ENCODE peak calls at places on chromosome 15, in five cellular contexts. One of them, this sample, is unnamed.
A peak's percentile ranks its signal among the peaks of the same experiment; 100 is the strongest.

GRCh38 chr15:41285285-41285684 is 47.1 kb downstream of the OIP5 start:
- DNase-seq in CD4-positive, alpha-beta T cell: no peak
- DNase-seq in GM10248: no peak
- DNase-seq in Calu3: no peak
- DNase-seq in cardiac fibroblast: no peak
- DNase-seq in this sample: no peak

GRCh38 chr15:35254052-35254451 is 169.0 kb upstream of the NANOGP8 start:
- DNase-seq in CD4-positive, alpha-beta T cell: no peak
- DNase-seq in GM10248: no peak
- DNase-seq in Calu3: no peak
- DNase-seq in cardiac fibroblast: no peak
- DNase-seq in this sample: no peak

GRCh38 chr15:62853833-62854210 is 188.7 kb upstream of the TPM1 start:
- DNase-seq in CD4-positive, alpha-beta T cell: no peak
- DNase-seq in GM10248: no peak
- DNase-seq in Calu3: no peak
- DNase-seq in cardiac fibroblast: no peak
- DNase-seq in this sample: no peak

GRCh38 chr15:82140859-82141258 is 95.0 kb upstream of the MEX3B start:
- DNase-seq in CD4-positive, alpha-beta T cell: no peak
- DNase-seq in GM10248: no peak
- DNase-seq in Calu3: peak; percentile 54
- DNase-seq in cardiac fibroblast: no peak
- DNase-seq in this sample: no peak

GRCh38 chr15:77178421-77178820 is 107.5 kb upstream of the TSPAN3 start:
- DNase-seq in CD4-positive, alpha-beta T cell: no peak
- DNase-seq in GM10248: no peak
- DNase-seq in Calu3: no peak
- DNase-seq in cardiac fibroblast: no peak
- DNase-seq in this sample: no peak

GRCh38 chr15:77118787-77119410 is 48.0 kb upstream of the TSPAN3 start:
- DNase-seq in CD4-positive, alpha-beta T cell: no peak
- DNase-seq in GM10248: peak; percentile 60
- DNase-seq in Calu3: peak; percentile 51
- DNase-seq in cardiac fibroblast: peak; percentile 86
- DNase-seq in this sample: peak; percentile 59

GRCh38 chr15:100355342-100355741 is 13.6 kb upstream of the ADAMTS17 start:
- DNase-seq in CD4-positive, alpha-beta T cell: no peak
- DNase-seq in GM10248: no peak
- DNase-seq in Calu3: no peak
- DNase-seq in cardiac fibroblast: no peak
- DNase-seq in this sample: no peak

GRCh38 chr15:94135748-94136147 is 95.6 kb upstream of the MCTP2 start:
- DNase-seq in CD4-positive, alpha-beta T cell: no peak
- DNase-seq in GM10248: no peak
- DNase-seq in Calu3: no peak
- DNase-seq in cardiac fibroblast: no peak
- DNase-seq in this sample: no peak

GRCh38 chr15:92668086-92668485 is 12.5 kb upstream of the FAM174B start:
- DNase-seq in CD4-positive, alpha-beta T cell: no peak
- DNase-seq in GM10248: no peak
- DNase-seq in Calu3: no peak
- DNase-seq in cardiac fibroblast: no peak
- DNase-seq in this sample: no peak

GRCh38 chr15:64883997-64884511 is 27.6 kb upstream of the ANKDD1A start:
- DNase-seq in CD4-positive, alpha-beta T cell: peak; percentile 55
- DNase-seq in GM10248: peak; percentile 70
- DNase-seq in Calu3: peak; percentile 63
- DNase-seq in cardiac fibroblast: peak; percentile 96
- DNase-seq in this sample: no peak

GRCh38 chr15:81106560-81106959 is 27.5 kb upstream of the CFAP161 start:
- DNase-seq in CD4-positive, alpha-beta T cell: peak; percentile 14
- DNase-seq in GM10248: peak; percentile 72
- DNase-seq in Calu3: peak; percentile 62
- DNase-seq in cardiac fibroblast: peak; percentile 90
- DNase-seq in this sample: peak; percentile 59

GRCh38 chr15:92525758-92526245 is 129.8 kb downstream of the FAM174B start:
- DNase-seq in CD4-positive, alpha-beta T cell: no peak
- DNase-seq in GM10248: no peak
- DNase-seq in Calu3: no peak
- DNase-seq in cardiac fibroblast: no peak
- DNase-seq in this sample: no peak

GRCh38 chr15:80732818-80733217 is 37.7 kb downstream of the ABHD17C start:
- DNase-seq in CD4-positive, alpha-beta T cell: no peak
- DNase-seq in GM10248: no peak
- DNase-seq in Calu3: no peak
- DNase-seq in cardiac fibroblast: no peak
- DNase-seq in this sample: no peak

GRCh38 chr15:48556159-48556897 is 89.2 kb downstream of the FBN1 start:
- DNase-seq in CD4-positive, alpha-beta T cell: no peak
- DNase-seq in GM10248: no peak
- DNase-seq in Calu3: no peak
- DNase-seq in cardiac fibroblast: no peak
- DNase-seq in this sample: no peak

GRCh38 chr15:63503739-63504246 is 600 bp upstream of the USP3 start:
- DNase-seq in CD4-positive, alpha-beta T cell: peak; percentile 73
- DNase-seq in GM10248: peak; percentile 48
- DNase-seq in Calu3: peak; percentile 66
- DNase-seq in cardiac fibroblast: peak; percentile 91
- DNase-seq in this sample: no peak

GRCh38 chr15:88258021-88258641 is 1.6 kb upstream of the NTRK3 start:
- DNase-seq in CD4-positive, alpha-beta T cell: no peak
- DNase-seq in GM10248: no peak
- DNase-seq in Calu3: no peak
- DNase-seq in cardiac fibroblast: no peak
- DNase-seq in this sample: no peak

GRCh38 chr15:38398134-38398533 is 55.8 kb upstream of the FAM98B start:
- DNase-seq in CD4-positive, alpha-beta T cell: no peak
- DNase-seq in GM10248: no peak
- DNase-seq in Calu3: peak; percentile 2
- DNase-seq in cardiac fibroblast: peak; percentile 97
- DNase-seq in this sample: peak; percentile 43

GRCh38 chr15:40421246-40422157 is 15.9 kb downstream of the IVD start:
- DNase-seq in CD4-positive, alpha-beta T cell: peak; percentile 80
- DNase-seq in GM10248: peak; percentile 91
- DNase-seq in Calu3: peak; percentile 78
- DNase-seq in cardiac fibroblast: peak; percentile 75
- DNase-seq in this sample: no peak

GRCh38 chr15:68731318-68731897 is 89.3 kb downstream of the ANP32A start:
- DNase-seq in CD4-positive, alpha-beta T cell: no peak
- DNase-seq in GM10248: no peak
- DNase-seq in Calu3: no peak
- DNase-seq in cardiac fibroblast: no peak
- DNase-seq in this sample: no peak

GRCh38 chr15:57037548-57037947 is 119.1 kb downstream of the TCF12 start:
- DNase-seq in CD4-positive, alpha-beta T cell: no peak
- DNase-seq in GM10248: peak; percentile 16
- DNase-seq in Calu3: no peak
- DNase-seq in cardiac fibroblast: no peak
- DNase-seq in this sample: no peak

GRCh38 chr15:39979606-39980005 is 45.7 kb downstream of the EIF2AK4 start:
- DNase-seq in CD4-positive, alpha-beta T cell: no peak
- DNase-seq in GM10248: no peak
- DNase-seq in Calu3: no peak
- DNase-seq in cardiac fibroblast: no peak
- DNase-seq in this sample: no peak

GRCh38 chr15:38072507-38073277 is 138.3 kb downstream of the TMCO5A start:
- DNase-seq in CD4-positive, alpha-beta T cell: no peak
- DNase-seq in GM10248: peak; percentile 47
- DNase-seq in Calu3: peak; percentile 72
- DNase-seq in cardiac fibroblast: peak; percentile 86
- DNase-seq in this sample: peak; percentile 39

GRCh38 chr15:82958638-82959037 is 6.1 kb upstream of the HOMER2 start:
- DNase-seq in CD4-positive, alpha-beta T cell: no peak
- DNase-seq in GM10248: no peak
- DNase-seq in Calu3: no peak
- DNase-seq in cardiac fibroblast: no peak
- DNase-seq in this sample: no peak

GRCh38 chr15:90063733-90064247 is 38.5 kb downstream of the IDH2 start:
- DNase-seq in CD4-positive, alpha-beta T cell: no peak
- DNase-seq in GM10248: no peak
- DNase-seq in Calu3: no peak
- DNase-seq in cardiac fibroblast: no peak
- DNase-seq in this sample: no peak

DNA sequence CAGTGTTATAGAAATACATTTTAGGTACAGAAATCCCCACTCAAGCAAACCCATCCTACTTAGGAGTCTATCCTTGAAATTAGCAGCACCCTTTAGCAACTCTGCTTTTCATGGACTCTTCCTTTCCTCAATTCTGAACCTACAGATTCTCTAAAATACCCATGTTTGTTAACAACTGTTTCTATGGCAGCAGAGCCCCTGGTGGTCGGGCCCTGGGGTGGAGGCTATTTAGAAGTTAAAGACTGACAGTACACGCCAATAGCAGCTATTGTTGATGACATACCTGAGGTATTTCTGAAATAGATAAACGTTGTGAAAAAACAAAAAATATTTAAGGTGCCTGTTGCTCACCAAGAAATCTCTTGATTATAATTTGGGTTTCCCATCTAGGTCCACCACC is 23.4 kb upstream of the NRG4 start:
- DNase-seq in CD4-positive, alpha-beta T cell: no peak
- DNase-seq in GM10248: no peak
- DNase-seq in Calu3: no peak
- DNase-seq in cardiac fibroblast: no peak
- DNase-seq in this sample: no peak
- TF ChIP-seq CTCF in CD4-positive, alpha-beta T cell: no peak
- TF ChIP-seq CTCF in GM10248: no peak
- TF ChIP-seq CTCF in Calu3: no peak
- TF ChIP-seq CTCF in cardiac fibroblast: no peak
- TF ChIP-seq CTCF in this sample: no peak

GRCh38 chr15:78950343-78950742 is 5.5 kb upstream of the CTSH start:
- DNase-seq in CD4-positive, alpha-beta T cell: no peak
- DNase-seq in GM10248: no peak
- DNase-seq in Calu3: no peak
- DNase-seq in cardiac fibroblast: no peak
- DNase-seq in this sample: no peak

GRCh38 chr15:78947506-78947905 is 2.7 kb upstream of the CTSH start:
- DNase-seq in CD4-positive, alpha-beta T cell: no peak
- DNase-seq in GM10248: no peak
- DNase-seq in Calu3: no peak
- DNase-seq in cardiac fibroblast: no peak
- DNase-seq in this sample: no peak

GRCh38 chr15:78949461-78949860 is 4.6 kb upstream of the CTSH start:
- DNase-seq in CD4-positive, alpha-beta T cell: no peak
- DNase-seq in GM10248: no peak
- DNase-seq in Calu3: peak; percentile 21
- DNase-seq in cardiac fibroblast: no peak
- DNase-seq in this sample: no peak

GRCh38 chr15:78951841-78952238 is 7.0 kb upstream of the CTSH start:
- DNase-seq in CD4-positive, alpha-beta T cell: no peak
- DNase-seq in GM10248: no peak
- DNase-seq in Calu3: peak; percentile 64
- DNase-seq in cardiac fibroblast: peak; percentile 27
- DNase-seq in this sample: no peak

DNA sequence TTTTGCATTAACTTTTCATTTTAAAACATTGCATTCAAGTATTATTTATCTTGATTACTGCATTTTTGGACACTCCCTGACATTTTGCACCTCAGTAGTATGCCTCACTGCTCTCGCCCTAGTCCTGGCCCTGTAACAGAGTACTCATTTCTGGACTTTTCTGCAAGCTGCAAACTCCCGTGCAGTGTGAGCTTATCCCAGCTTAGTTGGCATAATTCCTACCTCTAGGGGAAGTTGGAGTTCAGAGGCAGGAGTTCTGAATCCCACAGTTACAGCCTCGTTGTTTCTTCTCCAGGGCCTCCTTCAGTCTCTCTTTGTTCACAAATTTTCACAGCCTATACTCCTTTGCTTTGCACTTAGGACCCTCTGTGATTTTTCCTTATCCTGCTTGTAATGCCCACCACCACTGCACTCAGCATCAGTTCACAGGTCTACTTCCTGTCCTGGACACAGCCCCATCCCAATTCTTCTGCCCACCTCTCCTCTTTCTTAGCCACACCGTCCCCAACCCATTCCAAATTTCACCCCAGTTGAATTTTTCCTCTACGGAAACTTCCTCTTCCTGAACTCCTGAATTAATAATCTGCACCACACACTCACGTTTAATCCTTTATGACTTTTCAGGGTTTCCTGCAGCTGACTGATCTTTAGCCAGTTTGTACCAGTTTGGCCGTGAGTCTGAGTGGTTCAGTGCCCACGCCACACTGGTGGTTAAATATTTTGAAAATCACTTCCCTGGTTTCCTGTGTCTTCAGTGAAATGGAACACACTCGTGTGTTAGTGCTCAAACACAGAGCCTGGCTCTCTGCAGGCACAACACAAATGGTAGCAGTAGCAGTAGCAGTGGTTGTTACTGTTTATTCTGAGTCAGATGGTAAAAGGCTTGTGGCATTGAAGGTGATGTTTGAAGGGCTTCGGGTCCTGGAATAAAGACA is 6.3 kb upstream of the CTSH start:
- DNase-seq in CD4-positive, alpha-beta T cell: no peak
- DNase-seq in GM10248: no peak
- DNase-seq in Calu3: no peak
- DNase-seq in cardiac fibroblast: no peak
- DNase-seq in this sample: no peak
- TF ChIP-seq CTCF in CD4-positive, alpha-beta T cell: no peak
- TF ChIP-seq CTCF in GM10248: no peak
- TF ChIP-seq CTCF in Calu3: no peak
- TF ChIP-seq CTCF in cardiac fibroblast: peak; percentile 8
- TF ChIP-seq CTCF in this sample: peak; percentile 40

GRCh38 chr15:78280289-78281072 is 16.1 kb downstream of the DNAJA4 start:
- DNase-seq in CD4-positive, alpha-beta T cell: no peak
- DNase-seq in GM10248: no peak
- DNase-seq in Calu3: no peak
- DNase-seq in cardiac fibroblast: no peak
- DNase-seq in this sample: no peak

GRCh38 chr15:78282324-78282723 is 17.1 kb downstream of the SKIC8 start:
- DNase-seq in CD4-positive, alpha-beta T cell: no peak
- DNase-seq in GM10248: no peak
- DNase-seq in Calu3: no peak
- DNase-seq in cardiac fibroblast: no peak
- DNase-seq in this sample: no peak

GRCh38 chr15:78290222-78290621 is 9.2 kb downstream of the SKIC8 start:
- DNase-seq in CD4-positive, alpha-beta T cell: no peak
- DNase-seq in GM10248: no peak
- DNase-seq in Calu3: no peak
- DNase-seq in cardiac fibroblast: no peak
- DNase-seq in this sample: no peak

GRCh38 chr15:78284758-78285157 is 14.7 kb downstream of the SKIC8 start:
- DNase-seq in CD4-positive, alpha-beta T cell: no peak
- DNase-seq in GM10248: no peak
- DNase-seq in Calu3: no peak
- DNase-seq in cardiac fibroblast: no peak
- DNase-seq in this sample: no peak
- TF ChIP-seq CTCF in CD4-positive, alpha-beta T cell: no peak
- TF ChIP-seq CTCF in GM10248: peak; percentile 15
- TF ChIP-seq CTCF in Calu3: no peak
- TF ChIP-seq CTCF in cardiac fibroblast: peak; percentile 4
- TF ChIP-seq CTCF in this sample: peak; percentile 3

DNA sequence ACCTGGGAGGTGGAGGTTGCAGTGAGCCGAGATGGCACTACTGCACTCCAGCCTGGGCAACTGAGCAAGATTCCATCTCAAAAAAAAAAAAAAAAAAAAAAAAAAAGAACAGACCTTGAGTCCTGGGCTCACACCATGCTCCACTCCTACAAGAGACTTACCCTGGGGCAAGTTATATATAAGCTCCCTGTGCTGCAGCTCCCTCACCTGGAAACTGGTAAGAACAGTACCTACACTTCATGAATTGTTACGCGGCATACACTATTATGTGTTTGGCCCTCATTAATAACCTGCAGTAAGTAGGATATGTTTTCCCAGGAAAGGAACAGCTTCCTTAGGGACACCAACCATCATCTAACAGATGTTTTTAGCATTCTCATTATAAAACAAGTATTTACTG is 119.6 kb downstream of the FMN1 start:
- DNase-seq in CD4-positive, alpha-beta T cell: no peak
- DNase-seq in GM10248: no peak
- DNase-seq in Calu3: no peak
- DNase-seq in cardiac fibroblast: no peak
- DNase-seq in this sample: no peak
- TF ChIP-seq CTCF in CD4-positive, alpha-beta T cell: no peak
- TF ChIP-seq CTCF in GM10248: no peak
- TF ChIP-seq CTCF in Calu3: no peak
- TF ChIP-seq CTCF in cardiac fibroblast: no peak
- TF ChIP-seq CTCF in this sample: no peak

This sample was measured in AG09319.